ENCODE peak calls at places on chromosomes 16 and 17, in four cellular contexts. F is mesendoderm, K is RWPE1, Q is tibial nerve. X is an unnamed sample.

GRCh38 chr17:71360301-71360700 is 760.5 kb upstream of the SOX9 start:
- DNase-seq in Q (no peak), K (no peak), F (no peak), X (no peak)

GRCh38 chr17:40168262-40168832 is 8.9 kb upstream of the RAPGEFL1 start:
- DNase-seq in Q (no peak), K (peak), F (peak), X (no peak)

GRCh38 chr16:77211880-77212735 is 12.9 kb downstream of the SYCE1L start:
- DNase-seq in Q (no peak), F (peak), K (peak), X (no peak)

GRCh38 chr17:38417210-38417951 is 10.9 kb upstream of the ARHGAP23 start:
- DNase-seq in Q (no peak), K (no peak), F (peak), X (no peak)

GRCh38 chr16:31476305-31477219 is 4.6 kb downstream of the TGFB1I1 start:
- DNase-seq in K (no peak), Q (peak), F (peak), X (no peak)

GRCh38 chr16:54620197-54620596 is 310.5 kb upstream of the IRX5 start:
- DNase-seq in K (no peak), Q (no peak), F (no peak), X (no peak)

GRCh38 chr16:50268352-50268751 is 2.0 kb downstream of the ADCY7 start:
- DNase-seq in Q (no peak), F (no peak), K (no peak), X (no peak)

GRCh38 chr16:65876200-65876498 is 490.3 kb upstream of the CDH5 start:
- DNase-seq in K (no peak), Q (no peak), F (no peak), X (no peak)

GRCh38 chr16:69187387-69187890 is 475 bp downstream of the SNTB2 start:
- DNase-seq in F (peak), Q (peak), K (peak), X (no peak)

GRCh38 chr17:32267690-32268205 is 2.1 kb downstream of the RHBDL3 start:
- DNase-seq in K (no peak), F (peak), Q (no peak), X (no peak)

GRCh38 chr16:64363039-64363438 is 758.8 kb downstream of the CDH11 start:
- DNase-seq in Q (no peak), F (no peak), K (no peak), X (no peak)

GRCh38 chr17:74296548-74296936 is 22.5 kb downstream of the DNAI2 start:
- DNase-seq in Q (peak), F (peak), K (no peak), X (no peak)

GRCh38 chr17:62692721-62693431 is 65.4 kb downstream of the MRC2 start:
- DNase-seq in K (no peak), Q (no peak), F (peak), X (no peak)

GRCh38 chr16:77398495-77398894 is 36.3 kb downstream of the ADAMTS18 start:
- DNase-seq in Q (no peak), F (no peak), K (no peak), X (no peak)

GRCh38 chr16:68331879-68332410 is 21.1 kb downstream of the PRMT7 start:
- DNase-seq in Q (no peak), F (no peak), K (no peak), X (no peak)

GRCh38 chr17:8206536-8206935 is 3.8 kb downstream of the AURKB start:
- DNase-seq in K (no peak), Q (no peak), F (no peak), X (no peak)

DNA sequence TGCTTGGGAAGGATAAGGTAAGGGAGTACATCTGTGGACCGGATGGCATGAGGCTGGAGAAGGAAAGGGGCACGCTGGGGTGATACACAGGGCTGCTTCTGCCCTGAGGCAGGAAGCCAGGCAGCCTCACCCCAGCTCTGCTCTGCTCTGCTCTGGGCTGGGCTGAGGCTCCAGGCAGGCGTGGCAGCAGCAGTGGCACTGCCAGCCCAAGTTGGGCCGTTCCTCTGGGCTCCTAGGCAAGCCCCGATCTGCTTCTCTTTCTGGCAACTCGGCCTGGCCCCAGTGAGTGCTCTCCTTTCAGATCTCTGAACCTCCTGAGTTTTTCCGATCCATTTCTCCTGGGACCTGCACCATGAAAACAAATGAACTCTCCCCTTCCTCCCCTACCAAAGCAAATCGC is 44.9 kb downstream of the VAC14 start:
- DNase-seq in Q (no peak), F (no peak), K (no peak), X (no peak)
- H3K27ac ChIP-seq in Q (peak), F (no peak), K (peak), X (no peak)

GRCh38 chr17:1557355-1558095 is 5.1 kb downstream of the PITPNA start:
- DNase-seq in F (no peak), K (no peak), Q (no peak), X (no peak)
- H3K27ac ChIP-seq in F (no peak), K (peak), Q (peak), X (peak)

DNA sequence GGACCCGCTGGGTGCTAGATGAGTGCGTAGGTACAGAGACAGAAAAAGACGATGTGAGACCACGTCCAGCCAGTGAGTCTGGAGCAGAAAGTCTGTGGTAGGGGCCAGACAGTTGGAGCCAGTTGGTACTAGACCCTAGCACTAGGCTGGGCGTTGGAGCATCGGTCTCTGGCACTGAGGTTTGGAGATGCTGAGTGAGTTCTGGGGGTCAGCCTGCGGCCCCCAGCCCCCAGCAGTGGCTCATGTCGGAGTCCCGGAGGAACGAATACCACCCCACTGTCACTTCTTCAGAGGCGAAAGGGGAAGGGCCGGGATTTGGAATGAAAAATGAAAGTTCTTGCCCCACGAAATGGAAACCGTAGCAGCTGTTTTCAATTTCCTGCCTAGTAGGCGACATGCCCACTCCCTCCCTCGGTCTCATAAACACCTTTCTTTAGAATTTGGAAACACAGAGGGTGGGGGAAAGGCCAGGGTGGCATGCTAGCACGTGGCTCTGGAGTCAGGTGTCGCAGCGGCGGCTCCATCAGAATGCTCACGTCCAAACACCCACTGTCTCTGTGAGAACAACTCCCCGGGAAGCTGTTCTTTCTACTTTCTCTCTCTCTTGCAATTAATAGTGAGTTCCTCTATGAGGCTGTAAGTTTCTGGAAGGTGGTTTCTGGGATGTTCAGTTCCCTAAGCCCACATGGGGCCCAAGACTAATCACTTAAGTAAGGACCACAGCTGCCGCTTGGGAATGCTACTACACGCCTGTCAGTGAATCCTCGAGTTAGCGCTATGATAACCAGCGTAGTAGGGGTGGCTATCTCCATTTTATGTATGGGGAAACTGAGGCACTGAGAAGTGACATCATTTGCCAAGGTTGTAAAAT is 96.9 kb downstream of the IRF8 start:
- DNase-seq in K (no peak), F (no peak), Q (no peak), X (no peak)
- H3K27ac ChIP-seq in K (no peak), F (no peak), Q (peak), X (no peak)

GRCh38 chr17:50638851-50639767 is 4.4 kb downstream of the ABCC3 start:
- DNase-seq in F (peak), K (peak), Q (peak), X (peak)
- H3K27ac ChIP-seq in F (no peak), K (peak), Q (no peak), X (peak)

DNA sequence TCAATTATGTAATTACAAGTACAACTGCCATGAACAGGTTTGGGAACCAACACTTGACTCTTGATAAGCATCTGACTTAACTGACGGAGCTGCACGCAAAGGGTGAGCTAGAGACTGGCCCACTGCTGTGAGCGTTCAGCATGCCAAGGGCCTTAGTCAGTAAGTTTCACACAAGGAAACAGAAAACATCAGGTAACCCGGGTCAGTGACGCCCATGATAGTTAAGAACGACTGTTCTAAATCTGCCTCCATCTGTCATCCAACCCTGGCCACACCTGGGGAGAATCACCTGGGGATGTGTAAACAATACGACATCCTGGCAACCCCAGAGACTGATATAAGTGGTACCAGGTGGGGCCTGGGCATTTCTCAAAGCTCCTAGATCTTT is 12.3 kb downstream of the SMIM5 start:
- DNase-seq in F (peak), Q (no peak), K (peak), X (no peak)
- H3K27ac ChIP-seq in F (no peak), Q (peak), K (peak), X (peak)

GRCh38 chr17:76493505-76494167 is 7.6 kb downstream of the RHBDF2 start:
- DNase-seq in K (no peak), Q (no peak), F (no peak), X (no peak)
- H3K27ac ChIP-seq in K (peak), Q (peak), F (no peak), X (peak)

GRCh38 chr17:14047591-14047990 is 21.7 kb upstream of the COX10 start:
- DNase-seq in K (no peak), Q (no peak), F (no peak), X (no peak)
- H3K27ac ChIP-seq in K (no peak), Q (no peak), F (no peak), X (no peak)

GRCh38 chr16:84985079-84986065 is 26.0 kb downstream of the ZDHHC7 start:
- DNase-seq in F (no peak), Q (no peak), K (peak), X (no peak)
- H3K27ac ChIP-seq in F (no peak), Q (peak), K (peak), X (peak)

X was measured in coronary artery.